ENCODE peak calls at places on chromosomes 12 and 14, in four cellular contexts. O, B, R and L are unnamed samples.

GRCh38 chr14:89196561-89196960 is 220.5 kb downstream of the FOXN3 start:
- DNase-seq in O (no peak), B (no peak), R (no peak), L (no peak)

GRCh38 chr12:48852734-48853168 is 788 bp upstream of the DDX23 start:
- DNase-seq in O (no peak), B (no peak), R (no peak), L (no peak)

GRCh38 chr14:94284221-94284620 is 8.8 kb downstream of the SERPINA10 start:
- DNase-seq in O (no peak), B (no peak), R (no peak), L (no peak)

GRCh38 chr14:52043690-52044089 is 25.2 kb downstream of the NID2 start:
- DNase-seq in O (no peak), B (no peak), R (no peak), L (no peak)

GRCh38 chr12:131087991-131088700 is 134.4 kb downstream of the ADGRD1 start:
- DNase-seq in O (no peak), B (no peak), R (peak; percentile 36), L (no peak)

GRCh38 chr12:98572010-98572409 is 21.5 kb upstream of the SLC25A3 start:
- DNase-seq in O (peak; percentile 6), B (no peak), R (no peak), L (no peak)

GRCh38 chr12:8562310-8562709 is 21.6 kb upstream of the CLEC4E start:
- DNase-seq in O (no peak), B (no peak), R (no peak), L (no peak)

GRCh38 chr14:100815478-100816285 is 10.2 kb upstream of the MEG3 start:
- DNase-seq in O (peak; percentile 81), B (peak; percentile 33), R (no peak), L (peak; percentile 20)

GRCh38 chr12:6638305-6638704 is 2.5 kb upstream of the LPAR5 start:
- DNase-seq in O (no peak), B (no peak), R (peak; percentile 58), L (no peak)

GRCh38 chr12:89971880-89972279 is 263.2 kb upstream of the ATP2B1 start:
- DNase-seq in O (peak; percentile 93), B (no peak), R (no peak), L (peak; percentile 90)

GRCh38 chr14:69710378-69710777 is 56.6 kb upstream of the SRSF5 start:
- DNase-seq in O (no peak), B (no peak), R (no peak), L (no peak)

GRCh38 chr12:29889737-29890136 is 106.0 kb upstream of the TMTC1 start:
- DNase-seq in O (peak; percentile 70), B (no peak), R (no peak), L (peak; percentile 54)

GRCh38 chr14:41404121-41404520 is 202.6 kb upstream of the LRFN5 start:
- DNase-seq in O (peak; percentile 84), B (no peak), R (no peak), L (peak; percentile 10)

GRCh38 chr12:113778432-113779128 is 187.5 kb downstream of the RBM19 start:
- DNase-seq in O (no peak), B (no peak), R (no peak), L (no peak)

GRCh38 chr12:128316078-128316477 is 49.1 kb downstream of the TMEM132C start:
- DNase-seq in O (no peak), B (no peak), R (no peak), L (no peak)

GRCh38 chr14:33432407-33433023 is 493.8 kb downstream of the NPAS3 start:
- DNase-seq in O (peak; percentile 69), B (peak; percentile 1), R (no peak), L (peak; percentile 56)

GRCh38 chr14:60631842-60632241 is 17.4 kb downstream of the SIX1 start:
- DNase-seq in O (no peak), B (no peak), R (no peak), L (no peak)

GRCh38 chr12:5523396-5524115 is 91.6 kb downstream of the NTF3 start:
- DNase-seq in O (no peak), B (no peak), R (no peak), L (no peak)

GRCh38 chr12:21828111-21828775 is 53.7 kb upstream of the KCNJ8 start:
- DNase-seq in O (peak; percentile 6), B (no peak), R (no peak), L (peak; percentile 45)

GRCh38 chr12:16076553-16076952 is 165.4 kb downstream of the DERA start:
- DNase-seq in O (peak; percentile 29), B (no peak), R (no peak), L (peak; percentile 24)

GRCh38 chr14:60331201-60332045 is 82.4 kb downstream of the PPM1A start:
- DNase-seq in O (peak; percentile 55), B (no peak), R (peak; percentile 54), L (peak; percentile 42)

GRCh38 chr12:53466640-53467039 is 14.7 kb downstream of the PCBP2 start:
- DNase-seq in O (no peak), B (no peak), R (no peak), L (no peak)

GRCh38 chr12:6608592-6609311 is 1.6 kb upstream of the CHD4 start:
- DNase-seq in O (peak; percentile 56), B (no peak), R (no peak), L (peak; percentile 37)

GRCh38 chr12:121224591-121224990 is 14.7 kb downstream of the P2RX4 start:
- DNase-seq in O (no peak), B (no peak), R (no peak), L (no peak)

GRCh38 chr14:51836417-51836816 is 24.0 kb upstream of the GNG2 start:
- DNase-seq in O (no peak), B (no peak), R (no peak), L (no peak)

GRCh38 chr12:119613319-119613936 is 19.9 kb downstream of the TMEM233 start:
- DNase-seq in O (no peak), B (no peak), R (no peak), L (peak; percentile 31)

GRCh38 chr14:61690982-61691381 is 4.3 kb upstream of the HIF1A start:
- DNase-seq in O (peak; percentile 31), B (no peak), R (no peak), L (no peak)

DNA sequence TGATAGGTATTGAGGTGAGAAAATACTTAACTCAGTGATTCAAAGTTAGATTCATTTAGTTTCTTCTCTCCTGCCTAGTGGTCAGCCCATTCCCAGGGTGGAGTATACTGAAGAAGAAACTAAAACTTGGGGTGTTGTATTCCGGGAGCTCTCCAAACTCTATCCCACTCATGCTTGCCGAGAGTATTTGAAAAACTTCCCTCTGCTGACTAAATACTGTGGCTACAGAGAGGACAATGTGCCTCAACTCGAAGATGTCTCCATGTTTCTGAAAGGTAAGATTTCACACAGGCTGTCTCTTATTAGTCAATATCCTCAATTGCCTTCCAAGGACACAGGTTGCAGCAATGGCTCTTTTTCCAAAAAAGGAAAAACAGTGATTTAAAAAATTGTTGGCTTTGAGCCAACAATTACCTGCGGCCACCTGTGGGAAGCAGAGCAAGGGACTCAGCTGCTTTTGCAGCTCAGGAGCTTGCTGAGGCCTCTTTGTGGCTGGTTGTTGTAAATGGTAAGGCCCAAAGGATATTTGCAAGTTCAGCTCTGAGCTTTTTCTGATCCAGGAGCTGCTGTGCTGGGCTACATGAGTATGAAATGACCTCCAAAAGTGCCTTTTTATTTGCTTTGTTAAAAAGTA is 33.9 kb downstream of the TPH2 start:
- DNase-seq in O (no peak), B (no peak), R (no peak), L (no peak)
- H3K4me3 ChIP-seq in O (no peak overlapping the region), B (no peak overlapping the region), R (no peak overlapping the region), L (no peak overlapping the region)

GRCh38 chr12:58176296-58176869 is 235.0 kb downstream of the ATP23 start:
- DNase-seq in O (peak; percentile 50), B (no peak), R (no peak), L (peak; percentile 5)
- TF ChIP-seq CTCF in O (peak; percentile 58), B (peak; percentile 69), R (peak; percentile 42), L (peak; percentile 32)

GRCh38 chr14:98173291-98173690 is 1098.7 kb downstream of the BCL11B start:
- DNase-seq in O (no peak), B (no peak), R (no peak), L (no peak)
- H3K4me3 ChIP-seq in O (no peak overlapping the region), B (no peak overlapping the region), R (no peak overlapping the region), L (no peak overlapping the region)

GRCh38 chr14:22872833-22873520 is 1.4 kb downstream of the LRP10 start:
- DNase-seq in O (peak; percentile 21), B (no peak), R (no peak), L (no peak)
- TF ChIP-seq CTCF in O (no peak), B (no peak), R (no peak), L (no peak)

GRCh38 chr14:99478133-99478532 is 2.5 kb downstream of the SETD3 start:
- DNase-seq in O (no peak), B (no peak), R (no peak), L (no peak)
- H3K4me3 ChIP-seq in O (no peak overlapping the region), B (no peak overlapping the region), R (no peak overlapping the region), L (no peak overlapping the region)

GRCh38 chr14:91352696-91353692 is 64.6 kb downstream of the CCDC88C start:
- DNase-seq in O (no peak), B (no peak), R (no peak), L (no peak)

GRCh38 chr14:91357272-91357671 is 60.3 kb downstream of the CCDC88C start:
- DNase-seq in O (no peak), B (no peak), R (no peak), L (no peak)

GRCh38 chr14:91354221-91354916 is 63.3 kb downstream of the CCDC88C start:
- DNase-seq in O (peak; percentile 34), B (peak; percentile 32), R (peak; percentile 67), L (peak; percentile 91)

GRCh38 chr14:91356218-91356763 is 61.3 kb downstream of the CCDC88C start:
- DNase-seq in O (no peak), B (no peak), R (no peak), L (no peak)

GRCh38 chr14:91354979-91355685 is 62.5 kb downstream of the CCDC88C start:
- DNase-seq in O (no peak), B (no peak), R (no peak), L (no peak)
- TF ChIP-seq CTCF in O (peak; percentile 13), B (peak; percentile 7), R (no peak), L (peak; percentile 16)

GRCh38 chr12:50231346-50231745 is 52.0 kb downstream of the LIMA1 start:
- DNase-seq in O (no peak), B (no peak), R (no peak), L (no peak)
- H3K4me3 ChIP-seq in O (no peak overlapping the region), B (no peak overlapping the region), R (no peak overlapping the region), L (no peak overlapping the region)